ENCODE peak calls at places on chromosomes 3 and 15, in nine cellular contexts. J, U, E, L, Q, D, A, I and Y are unnamed samples.

GRCh38 chr3:57752307-57752706 is 3.8 kb upstream of the SLMAP start:
- DNase-seq in A (no peak), Q (no peak), J (no peak), I (peak; percentile 45), U (no peak), D (no peak), L (no peak), E (no peak), Y (no peak)

GRCh38 chr3:104032283-104032682 is 1334.4 kb upstream of the ALCAM start:
- DNase-seq in J (no peak), U (no peak), D (no peak), L (no peak), Q (no peak), A (no peak), I (no peak), E (no peak), Y (no peak)

GRCh38 chr3:143686638-143687197 is 161.6 kb downstream of the SLC9A9 start:
- DNase-seq in L (no peak), D (no peak), U (no peak), Q (no peak), A (peak; percentile 28), J (no peak), E (no peak), I (no peak), Y (no peak)

GRCh38 chr3:178406206-178406605 is 130.0 kb upstream of the KCNMB2 start:
- DNase-seq in E (no peak), D (no peak), I (no peak), Q (no peak), L (no peak), U (no peak), A (no peak), J (no peak), Y (no peak)

GRCh38 chr3:140910860-140911259 is 30.8 kb upstream of the SLC25A36 start:
- DNase-seq in U (peak; percentile 2), D (no peak), J (peak; percentile 42), A (peak; percentile 59), I (peak; percentile 12), L (no peak), Q (no peak), E (no peak), Y (no peak)

GRCh38 chr15:61811952-61812351 is 248.3 kb downstream of the VPS13C start:
- DNase-seq in J (no peak), I (no peak), Q (no peak), L (no peak), D (no peak), U (no peak), E (no peak), A (no peak), Y (no peak)

GRCh38 chr3:123755085-123755484 is 129.0 kb downstream of the MYLK start:
- DNase-seq in E (no peak), I (peak; percentile 94), L (no peak), D (no peak), U (no peak), Q (no peak), A (no peak), J (no peak), Y (no peak)

GRCh38 chr3:115704661-115705338 is 81.5 kb downstream of the GAP43 start:
- DNase-seq in E (no peak), D (no peak), I (no peak), Q (no peak), J (no peak), L (no peak), A (no peak), U (no peak), Y (no peak)

GRCh38 chr3:115227046-115227445 is 80.0 kb upstream of the ZBTB20 start:
- DNase-seq in U (no peak), J (no peak), A (no peak), I (no peak), D (no peak), E (no peak), Q (no peak), L (no peak), Y (no peak)

GRCh38 chr3:196192036-196193001 is 18.9 kb downstream of the ZDHHC19 start:
- DNase-seq in E (no peak), D (peak; percentile 66), U (no peak), J (peak; percentile 49), L (peak; percentile 47), Q (peak; percentile 38), A (no peak), I (no peak), Y (peak; percentile 62)